ENCODE peak calls at places on chromosomes 1 and 21, in four cellular contexts. T is naive thymus-derived CD8-positive, alpha-beta T cell; U is germinal center; V is GF-D8. A is an unnamed sample.

GRCh38 chr1:218467101-218467728 is 122.1 kb downstream of the TGFB2 start:
- DNase-seq in U (no peak), T (no peak), V (no peak), A (no peak)

GRCh38 chr1:230120949-230121381 is 53.9 kb downstream of the GALNT2 start:
- DNase-seq in U (peak; percentile 41), T (no peak), V (no peak), A (peak; percentile 92)

GRCh38 chr1:74842726-74843125 is 109.8 kb downstream of the TYW3 start:
- DNase-seq in U (no peak), T (no peak), V (no peak), A (no peak)

GRCh38 chr1:181969902-181970301 is 91.6 kb downstream of the ZNF648 start:
- DNase-seq in V (no peak), U (no peak), T (no peak), A (no peak)

GRCh38 chr1:63731117-63732043 is 42.4 kb upstream of the ROR1 start:
- DNase-seq in T (no peak), V (no peak), U (no peak), A (no peak)

GRCh38 chr1:182889997-182890396 is 50.9 kb downstream of the DHX9 start:
- DNase-seq in V (peak; percentile 88), T (peak; percentile 17), U (no peak), A (no peak)

GRCh38 chr1:58823481-58824010 is 39.7 kb upstream of the JUN start:
- DNase-seq in V (no peak), T (no peak), U (no peak), A (no peak)

GRCh38 chr1:167425482-167425881 is 92.8 kb downstream of the CD247 start:
- DNase-seq in U (no peak), T (no peak), V (no peak), A (no peak)

GRCh38 chr1:21337459-21337930 is 47.2 kb upstream of the ECE1 start:
- DNase-seq in T (no peak), V (no peak), U (no peak), A (peak; percentile 43)

GRCh38 chr1:64877151-64877550 is 89.2 kb downstream of the JAK1 start:
- DNase-seq in T (peak; percentile 65), U (no peak), V (no peak), A (no peak)

GRCh38 chr1:7420098-7420445 is 351.0 kb upstream of the VAMP3 start:
- DNase-seq in T (no peak), U (no peak), V (no peak), A (no peak)

GRCh38 chr21:41593051-41593783 is 85.3 kb upstream of the TMPRSS2 start:
- DNase-seq in V (no peak), U (no peak), T (no peak), A (no peak)

GRCh38 chr1:199269241-199269640 is 630.4 kb downstream of the PTPRC start:
- DNase-seq in U (no peak), V (no peak), T (no peak), A (no peak)

GRCh38 chr21:34198232-34199120 is 125.1 kb downstream of the MRPS6 start:
- DNase-seq in V (peak; percentile 38), U (no peak), T (peak; percentile 24), A (no peak)

GRCh38 chr1:15155760-15156743 is 2.5 kb downstream of the TMEM51 start:
- DNase-seq in V (no peak), U (no peak), T (no peak), A (no peak)

GRCh38 chr1:172497230-172497629 is 35.7 kb upstream of the SUCO start:
- DNase-seq in V (no peak), U (no peak), T (no peak), A (no peak)

GRCh38 chr1:87805661-87806376 is 477.1 kb downstream of the LMO4 start:
- DNase-seq in U (no peak), T (no peak), V (no peak), A (no peak)

GRCh38 chr1:81706650-81707435 is 93.9 kb upstream of the ADGRL2 start:
- DNase-seq in U (no peak), T (no peak), V (no peak), A (no peak)

GRCh38 chr1:191752342-191752741 is 405.9 kb upstream of the RGS18 start:
- DNase-seq in U (no peak), V (no peak), T (no peak), A (no peak)

GRCh38 chr1:240293706-240294105 is 202.0 kb downstream of the FMN2 start:
- DNase-seq in V (no peak), U (no peak), T (no peak), A (no peak)

GRCh38 chr1:58710190-58710589 is 10.3 kb upstream of the MYSM1 start:
- DNase-seq in V (no peak), U (no peak), T (no peak), A (no peak)

GRCh38 chr1:234770031-234770795 is 160.2 kb upstream of the IRF2BP2 start:
- DNase-seq in V (no peak), U (no peak), T (no peak), A (no peak)

GRCh38 chr21:34046917-34047316 is 26.5 kb upstream of the MRPS6 start:
- DNase-seq in T (no peak), U (peak; percentile 24), V (no peak), A (no peak)

GRCh38 chr1:107963601-107964396 is 1.2 kb downstream of the VAV3 start:
- DNase-seq in V (peak; percentile 80), U (peak; percentile 69), T (peak; percentile 64), A (no peak)

GRCh38 chr1:216898801-216899200 is 175.6 kb upstream of the ESRRG start:
- DNase-seq in V (no peak), U (no peak), T (no peak), A (no peak)

GRCh38 chr21:45439901-45440461 is 35.0 kb downstream of the COL18A1 start:
- DNase-seq in T (no peak), V (no peak), U (no peak), A (no peak)